ENCODE peak calls at places on chromosomes 16 and 17, in ten cellular contexts. B is CD8-positive, alpha-beta T cell; H is stomach; G is uterus; S is endothelial cell of umbilical vein; K is fibroblast of pulmonary artery; N is kidney; U is astrocyte of the spinal cord; R is nephron progenitor cell; P is left ventricle myocardium inferior. T is an unnamed sample.

GRCh38 chr17:29111816-29112499 is 68.2 kb downstream of the MYO18A start:
- DNase-seq in B (peak), H (peak), G (peak), S (peak), K (peak), N (no peak), U (peak), R (peak), P (peak), T (peak)

GRCh38 chr16:30779596-30779995 is 7.4 kb downstream of the ZNF629 start:
- DNase-seq in B (no peak), H (no peak), G (no peak), S (no peak), K (no peak), N (no peak), U (no peak), R (no peak), P (no peak), T (no peak)

GRCh38 chr17:1169471-1169908 is 10.3 kb downstream of the ABR start:
- DNase-seq in B (no peak), H (no peak), G (no peak), S (no peak), K (no peak), N (no peak), U (no peak), R (peak), P (no peak), T (no peak)

GRCh38 chr16:56912746-56913703 is 18.9 kb upstream of the HERPUD1 start:
- DNase-seq in B (no peak), H (no peak), G (no peak), S (no peak), K (peak), N (no peak), U (no peak), R (no peak), P (no peak), T (no peak)

GRCh38 chr17:67377727-67378443 is 804 bp downstream of the PITPNC1 start:
- DNase-seq in B (peak), H (peak), G (peak), S (no peak), K (peak), N (peak), U (peak), R (peak), P (peak), T (peak)

GRCh38 chr17:4998027-4998665 is 396 bp downstream of the KIF1C start:
- DNase-seq in B (no peak), H (peak), G (no peak), S (peak), K (no peak), N (peak), U (peak), R (peak), P (peak), T (peak)

GRCh38 chr16:31471875-31472558 is at the start of gene TGFB1I1:
- DNase-seq in B (no peak), H (no peak), G (peak), S (peak), K (peak), N (peak), U (peak), R (peak), P (peak), T (no peak)

GRCh38 chr17:78214706-78215061 is 631 bp downstream of the BIRC5 start:
- DNase-seq in B (no peak), H (no peak), G (no peak), S (no peak), K (no peak), N (no peak), U (no peak), R (no peak), P (no peak), T (no peak)

GRCh38 chr17:68290268-68290954 is 516 bp downstream of the SLC16A6 start:
- DNase-seq in B (peak), H (peak), G (no peak), S (no peak), K (no peak), N (peak), U (no peak), R (peak), P (peak), T (no peak)

GRCh38 chr17:66577041-66577440 is 257.9 kb upstream of the CACNG5 start:
- DNase-seq in B (no peak), H (no peak), G (no peak), S (no peak), K (no peak), N (no peak), U (no peak), R (no peak), P (no peak), T (no peak)

GRCh38 chr17:15122857-15123256 is 142.3 kb downstream of the PMP22 start:
- DNase-seq in B (no peak), H (no peak), G (no peak), S (no peak), K (no peak), N (no peak), U (no peak), R (no peak), P (no peak), T (no peak)

GRCh38 chr16:3150346-3151218 is 15.8 kb downstream of the ZNF213 start:
- DNase-seq in B (peak), H (peak), G (peak), S (peak), K (peak), N (peak), U (peak), R (peak), P (peak), T (peak)

GRCh38 chr17:75834279-75834920 is 9.8 kb downstream of the UNC13D start:
- DNase-seq in B (no peak), H (no peak), G (no peak), S (no peak), K (no peak), N (no peak), U (no peak), R (no peak), P (no peak), T (no peak)

DNA sequence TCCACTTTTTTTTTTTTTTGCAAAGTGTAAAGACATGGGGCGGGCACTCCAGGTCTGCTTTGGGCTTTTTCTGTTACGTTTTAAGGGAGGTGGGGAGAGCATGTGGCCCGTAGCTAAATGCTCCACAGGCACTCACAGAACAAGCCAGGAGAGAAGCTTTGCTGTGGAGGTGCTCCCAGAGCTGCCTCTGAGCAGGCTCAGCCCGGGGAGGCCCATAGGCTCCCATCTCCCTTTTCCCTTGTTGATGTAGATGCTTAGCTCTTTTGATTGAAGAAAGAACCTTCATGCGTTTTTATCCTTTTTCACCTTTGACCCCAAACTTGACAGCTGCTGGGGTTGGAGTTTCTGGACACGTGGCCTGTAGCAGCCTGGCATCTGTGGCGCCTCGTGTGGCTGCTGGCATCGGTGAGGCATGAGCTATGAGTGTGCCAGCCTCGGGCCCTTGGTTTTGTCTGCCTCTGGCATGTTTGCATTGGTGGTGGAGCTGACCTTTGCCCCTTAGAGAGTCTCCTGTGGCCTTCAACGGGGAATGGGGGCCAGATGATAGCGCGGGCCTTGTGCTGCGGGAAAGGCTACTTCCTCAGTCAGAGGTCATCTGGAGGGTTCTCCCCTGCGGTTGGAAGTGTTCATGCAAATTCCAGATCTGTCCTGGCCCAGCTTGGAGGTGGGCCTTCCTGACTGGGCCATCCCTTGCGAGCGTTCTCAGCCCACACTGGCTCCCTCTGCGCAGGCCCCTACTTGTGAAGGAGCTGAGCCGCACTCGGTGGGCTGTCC is 20.0 kb upstream of the IL17C start:
- DNase-seq in B (no peak), H (no peak), G (no peak), S (no peak), K (no peak), N (no peak), U (no peak), R (no peak), P (no peak), T (no peak)
- TF ChIP-seq CTCF in B (no peak), H (no peak), G (no peak), S (no peak), K (no peak), N (no peak), U (no peak), R (no peak), P (no peak), T (no peak)

GRCh38 chr16:1863681-1864460 is 8.1 kb downstream of the MEIOB start:
- DNase-seq in B (no peak), H (no peak), G (no peak), S (peak), K (peak), N (no peak), U (peak), R (no peak), P (no peak), T (no peak)
- TF ChIP-seq CTCF in B (peak), H (peak), G (peak), S (peak), K (peak), N (peak), U (peak), R (peak), P (peak), T (peak)

GRCh38 chr17:38565853-38566665 is 39.7 kb downstream of the SRCIN1 start:
- DNase-seq in B (no peak), H (no peak), G (no peak), S (no peak), K (no peak), N (no peak), U (no peak), R (no peak), P (no peak), T (no peak)
- TF ChIP-seq CTCF in B (no peak), H (no peak), G (no peak), S (no peak), K (no peak), N (no peak), U (no peak), R (no peak), P (no peak), T (no peak)

GRCh38 chr17:73821665-73822064 is 177.4 kb upstream of the SDK2 start:
- DNase-seq in B (no peak), H (no peak), G (no peak), S (no peak), K (no peak), N (no peak), U (no peak), R (no peak), P (no peak), T (no peak)

GRCh38 chr17:73823684-73824083 is 179.4 kb upstream of the SDK2 start:
- DNase-seq in B (no peak), H (no peak), G (no peak), S (no peak), K (no peak), N (no peak), U (no peak), R (no peak), P (no peak), T (no peak)

GRCh38 chr17:73822371-73822770 is 178.1 kb upstream of the SDK2 start:
- DNase-seq in B (no peak), H (no peak), G (no peak), S (no peak), K (no peak), N (peak), U (no peak), R (no peak), P (no peak), T (no peak)

GRCh38 chr17:73819440-73820395 is 175.5 kb upstream of the SDK2 start:
- DNase-seq in B (no peak), H (no peak), G (no peak), S (no peak), K (no peak), N (no peak), U (no peak), R (no peak), P (no peak), T (no peak)

GRCh38 chr17:73820686-73821448 is 176.6 kb upstream of the SDK2 start:
- DNase-seq in B (no peak), H (peak), G (no peak), S (no peak), K (no peak), N (peak), U (peak), R (peak), P (no peak), T (peak)
- TF ChIP-seq CTCF in B (no peak), H (peak), G (no peak), S (no peak), K (no peak), N (peak), U (no peak), R (peak), P (peak), T (peak)

T was measured in neural crest cell.